ENCODE peak calls at places on chromosomes 7 and 10, in nine cellular contexts. L, B, O, Q, Y, N, D, P and I are unnamed samples.

GRCh38 chr7:137642467-137642866 is 204.3 kb downstream of the DGKI start:
- DNase-seq in Y (peak), N (no peak), P (no peak), D (no peak), L (no peak), Q (no peak), O (no peak), B (peak), I (peak)

GRCh38 chr7:50632561-50633413 is 67.6 kb upstream of the DDC start:
- DNase-seq in Y (peak), N (peak), O (peak), L (peak), B (peak), P (peak), Q (peak), D (peak), I (peak)

GRCh38 chr10:126935263-126935946 is 30.2 kb downstream of the DOCK1 start:
- DNase-seq in N (peak), D (no peak), L (no peak), Y (peak), B (peak), Q (no peak), O (no peak), P (no peak), I (peak)

GRCh38 chr10:89283988-89284475 is 17.8 kb upstream of the IFIT2 start:
- DNase-seq in O (no peak), L (peak), Y (peak), B (peak), D (no peak), N (peak), P (no peak), Q (peak), I (peak)

GRCh38 chr7:135753616-135754413 is 5.2 kb upstream of the FAM180A start:
- DNase-seq in Q (no peak), B (no peak), L (no peak), O (no peak), N (no peak), Y (no peak), P (no peak), D (no peak), I (no peak)

GRCh38 chr10:29920408-29921070 is 138.8 kb downstream of the JCAD start:
- DNase-seq in L (no peak), D (no peak), B (no peak), P (no peak), Y (no peak), N (no peak), O (no peak), Q (no peak), I (no peak)

GRCh38 chr10:126569513-126570447 is 100.7 kb downstream of the C10orf90 start:
- DNase-seq in D (no peak), Y (peak), N (peak), Q (no peak), L (no peak), P (no peak), B (peak), O (no peak), I (peak)

GRCh38 chr7:1851731-1852531 is 181.9 kb downstream of the ELFN1 start:
- DNase-seq in N (no peak), P (no peak), L (no peak), B (no peak), D (no peak), O (no peak), Y (no peak), Q (peak), I (no peak)

GRCh38 chr7:22296916-22297315 is 60.0 kb downstream of the RAPGEF5 start:
- DNase-seq in L (no peak), P (no peak), B (peak), N (no peak), Q (no peak), O (no peak), Y (no peak), D (no peak), I (peak)

GRCh38 chr10:89591111-89591795 is 53.8 kb downstream of the PANK1 start:
- DNase-seq in Q (peak), Y (peak), L (no peak), P (no peak), N (peak), B (peak), O (no peak), D (no peak), I (no peak)

GRCh38 chr7:81776159-81776558 is 6.3 kb upstream of the HGF start:
- DNase-seq in D (no peak), N (no peak), B (peak), O (no peak), L (no peak), Q (no peak), P (no peak), Y (peak), I (no peak)

GRCh38 chr7:43278088-43278644 is 165.7 kb downstream of the HECW1 start:
- DNase-seq in O (no peak), L (no peak), B (peak), P (no peak), Y (no peak), Q (no peak), N (no peak), D (no peak), I (peak)

GRCh38 chr10:27490807-27491206 is 13.3 kb upstream of the RAB18 start:
- DNase-seq in Y (no peak), B (no peak), N (no peak), Q (no peak), P (no peak), L (no peak), D (no peak), O (no peak), I (no peak)

GRCh38 chr7:97016392-97017196 is 8.0 kb downstream of the DLX5 start:
- DNase-seq in Q (no peak), O (no peak), B (no peak), N (no peak), P (no peak), L (no peak), Y (no peak), D (no peak), I (no peak)
- TF ChIP-seq CTCF in Q (no peak), O (no peak), B (no peak), N (no peak), P (no peak), L (no peak), Y (no peak), D (no peak), I (no peak)

GRCh38 chr10:43693602-43694001 is 44.9 kb upstream of the ZNF32 start:
- DNase-seq in B (no peak), P (no peak), Y (peak), O (no peak), L (no peak), D (no peak), N (peak), Q (no peak), I (no peak)

GRCh38 chr10:43692051-43692825 is 43.6 kb upstream of the ZNF32 start:
- DNase-seq in B (peak), L (no peak), Y (peak), Q (peak), N (peak), D (no peak), O (no peak), P (no peak), I (no peak)

GRCh38 chr10:43689618-43689954 is 40.9 kb upstream of the ZNF32 start:
- DNase-seq in O (no peak), L (peak), P (no peak), Q (peak), B (peak), N (peak), Y (no peak), D (peak), I (no peak)

GRCh38 chr10:43689955-43690771 is 41.5 kb upstream of the ZNF32 start:
- DNase-seq in Q (peak), O (peak), L (peak), D (peak), B (peak), N (peak), P (peak), Y (peak), I (peak)

DNA sequence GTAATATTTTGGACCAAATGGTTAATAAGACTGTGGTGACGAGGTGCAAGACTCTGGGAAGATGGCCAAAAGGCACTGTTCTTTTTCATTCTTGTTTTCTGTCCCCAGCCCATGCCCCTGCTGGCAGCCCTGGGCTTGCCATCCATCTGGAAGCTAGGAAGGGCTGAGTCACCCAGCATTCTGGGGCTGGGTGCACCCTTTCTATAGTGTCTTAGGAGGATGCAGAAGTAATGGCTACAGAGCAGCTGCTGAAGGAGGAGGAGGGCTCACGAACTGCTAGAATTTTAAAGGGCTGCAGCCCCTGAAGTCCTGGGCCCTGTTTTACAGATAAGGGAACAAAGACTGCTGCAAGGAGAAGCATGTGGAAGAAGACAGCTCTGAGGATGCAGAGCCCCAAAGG is 42.8 kb upstream of the ZNF32 start:
- DNase-seq in Y (peak), P (no peak), B (peak), D (no peak), L (no peak), O (no peak), Q (no peak), N (peak), I (peak)
- TF ChIP-seq CTCF in Y (no peak), P (no peak), B (peak), D (no peak), L (no peak), O (no peak), Q (peak), N (peak), I (peak)

DNA sequence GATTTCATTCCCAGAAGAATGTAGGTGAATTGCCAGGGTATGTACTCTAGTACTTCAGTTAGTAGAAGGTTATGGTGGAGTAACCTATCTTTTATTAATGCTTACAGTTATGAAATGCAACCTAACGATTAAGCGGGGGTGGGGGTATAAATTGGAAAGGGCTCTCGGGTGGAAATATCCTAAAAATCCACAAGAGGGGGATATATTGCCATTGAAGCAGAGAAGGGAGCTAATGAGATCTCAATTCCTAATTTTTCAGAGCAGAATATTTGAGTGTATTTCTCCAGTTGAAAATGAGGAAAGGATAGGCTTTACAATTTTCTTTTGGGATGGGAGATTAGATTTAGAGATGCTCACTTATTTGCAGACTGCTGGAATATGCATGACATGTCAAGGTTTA is 90.8 kb downstream of the DNAJB9 start:
- DNase-seq in Y (peak), B (no peak), P (no peak), Q (no peak), L (peak), D (no peak), N (peak), O (no peak), I (no peak)
- TF ChIP-seq CTCF in Y (peak), B (peak), P (peak), Q (no peak), L (no peak), D (no peak), N (peak), O (no peak), I (peak)

DNA sequence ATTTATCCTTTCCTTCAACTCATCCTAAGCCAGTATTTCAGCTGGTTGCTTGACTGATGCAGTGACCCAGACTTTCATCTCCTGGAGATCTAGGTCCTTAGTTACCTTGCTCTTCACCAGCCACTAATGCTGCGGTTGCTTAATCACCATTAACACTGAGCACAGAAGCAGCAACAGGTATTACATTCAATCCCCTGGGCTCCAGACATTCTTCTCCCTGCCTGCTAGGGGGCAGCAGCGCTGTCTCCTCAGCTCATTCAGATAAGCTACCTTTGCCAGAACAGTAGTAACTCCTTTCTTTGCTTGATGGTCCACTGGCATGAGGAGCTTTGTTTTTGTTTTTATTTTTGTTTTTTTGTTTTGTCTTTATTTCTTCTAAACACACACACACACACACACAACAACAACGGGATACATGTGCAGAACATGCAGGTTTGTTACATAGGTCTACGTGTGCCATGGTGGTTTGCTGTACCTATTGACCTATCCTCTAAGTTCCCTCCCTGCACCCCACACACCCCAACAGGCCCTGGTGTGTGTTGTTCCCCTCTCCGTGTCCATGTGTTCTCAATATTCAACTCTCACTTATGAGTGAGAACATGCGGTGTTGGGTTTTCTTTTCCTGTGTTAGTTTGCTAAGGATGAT is 1043.2 kb upstream of the C7orf33 start:
- DNase-seq in N (peak), D (no peak), L (no peak), Q (peak), Y (peak), P (peak), O (peak), B (peak), I (no peak)
- TF ChIP-seq CTCF in N (peak), D (no peak), L (no peak), Q (peak), Y (peak), P (peak), O (peak), B (peak), I (peak)

GRCh38 chr10:69645296-69645665 is 15.2 kb downstream of the FAM241B start:
- DNase-seq in L (no peak), O (no peak), D (no peak), B (no peak), N (no peak), P (no peak), Y (no peak), Q (no peak), I (no peak)
- TF ChIP-seq CTCF in L (no peak), O (no peak), D (no peak), B (no peak), N (no peak), P (no peak), Y (no peak), Q (no peak), I (no peak)

GRCh38 chr10:63633677-63634487 is 112.7 kb downstream of the REEP3 start:
- DNase-seq in N (peak), O (no peak), D (no peak), L (peak), Y (peak), Q (peak), P (peak), B (peak), I (peak)
- TF ChIP-seq CTCF in N (peak), O (peak), D (no peak), L (peak), Y (peak), Q (peak), P (peak), B (peak), I (peak)

DNA sequence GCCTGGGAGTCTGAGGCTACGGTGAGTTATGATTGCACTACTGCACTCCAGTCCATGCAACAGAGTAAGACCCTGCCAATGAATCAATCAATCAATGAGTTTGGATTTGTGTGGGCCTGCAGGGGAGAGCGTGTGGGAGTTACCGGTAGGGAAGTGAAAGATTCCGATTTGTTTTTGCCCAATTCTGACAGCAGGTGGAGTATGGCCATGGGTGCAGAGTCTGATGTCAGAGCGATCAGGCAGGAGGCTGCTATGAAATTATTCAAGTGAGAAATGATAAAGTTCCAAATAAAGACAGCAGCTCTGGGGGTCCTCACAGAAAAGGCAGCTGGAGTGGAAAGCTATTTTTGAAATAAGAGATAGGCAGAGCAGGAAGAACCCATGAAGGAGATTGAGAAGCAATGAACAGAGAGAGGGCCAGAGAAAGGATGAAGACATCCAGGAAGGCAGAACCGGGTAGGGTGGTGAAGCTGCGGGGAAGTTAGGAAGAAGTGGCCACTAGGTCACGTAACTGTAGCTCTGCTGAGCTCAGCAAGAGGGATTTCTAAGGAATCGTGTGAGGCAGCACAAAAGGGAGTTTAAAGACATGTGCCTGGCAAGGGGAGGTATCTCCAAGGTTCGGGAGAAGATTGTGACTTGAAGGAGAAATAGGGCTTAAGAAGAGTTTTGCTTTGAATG is 93.7 kb upstream of the NMT2 start:
- DNase-seq in P (no peak), D (no peak), B (peak), O (peak), Q (peak), Y (peak), L (peak), N (peak), I (peak)
- TF ChIP-seq CTCF in P (peak), D (no peak), B (peak), O (peak), Q (peak), Y (no peak), L (peak), N (peak), I (peak)

GRCh38 chr10:72069751-72070501 is 18.4 kb downstream of the SPOCK2 start:
- DNase-seq in Y (no peak), Q (no peak), B (no peak), L (peak), D (no peak), N (no peak), P (no peak), O (no peak), I (no peak)
- TF ChIP-seq CTCF in Y (no peak), Q (no peak), B (peak), L (no peak), D (no peak), N (peak), P (peak), O (peak), I (peak)

GRCh38 chr10:102678842-102679289 is 34.6 kb downstream of the TRIM8 start:
- DNase-seq in D (peak), L (peak), N (peak), Y (peak), Q (peak), B (peak), P (peak), O (peak), I (peak)
- TF ChIP-seq CTCF in D (no peak), L (peak), N (peak), Y (peak), Q (peak), B (peak), P (peak), O (peak), I (peak)

DNA sequence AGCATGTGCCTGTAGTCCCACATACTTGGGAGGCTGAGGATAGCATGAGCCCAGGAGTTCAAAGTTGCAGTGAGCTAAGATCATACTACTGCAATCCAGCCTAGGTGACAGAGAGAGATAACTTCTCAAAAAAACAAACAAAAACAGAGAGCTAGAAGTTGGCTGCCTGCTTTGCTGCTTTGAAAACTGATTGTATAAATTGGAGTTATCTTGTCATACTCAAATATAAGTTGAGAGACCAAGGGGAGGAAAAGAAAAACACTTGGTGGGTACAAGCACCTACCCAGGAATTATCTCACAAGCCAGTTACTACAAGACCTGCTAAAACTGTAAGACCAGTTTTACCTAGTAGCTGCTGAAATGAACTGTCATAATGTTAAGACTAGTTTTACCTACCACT is 112.5 kb upstream of the SKAP2 start:
- DNase-seq in L (no peak), D (no peak), N (no peak), O (no peak), P (no peak), Y (peak), Q (no peak), B (no peak), I (no peak)
- TF ChIP-seq CTCF in L (no peak), D (no peak), N (no peak), O (no peak), P (no peak), Y (no peak), Q (no peak), B (no peak), I (no peak)